ENCODE peak calls at places on chromosomes 4 and X, in nine cellular contexts. Q, B, U, J, H, W, T, O and C are unnamed samples.

GRCh38 chrX:23364416-23364815 is 29.8 kb downstream of the PTCHD1 start:
- DNase-seq in Q (no peak), B (no peak), U (no peak), J (no peak), H (no peak), W (no peak), T (no peak), O (no peak), C (no peak)

GRCh38 chr4:99305638-99306380 is 15.0 kb upstream of the ADH1A start:
- DNase-seq in Q (no peak), B (no peak), U (no peak), J (no peak), H (no peak), W (no peak), T (no peak), O (no peak), C (no peak)

GRCh38 chr4:174190832-174191500 is 92.5 kb downstream of the FBXO8 start:
- DNase-seq in Q (no peak), B (no peak), U (no peak), J (no peak), H (no peak), W (no peak), T (no peak), O (no peak), C (no peak)

GRCh38 chr4:72006576-72006975 is 25.2 kb upstream of the NPFFR2 start:
- DNase-seq in Q (no peak), B (peak; percentile 3), U (no peak), J (no peak), H (no peak), W (no peak), T (no peak), O (peak; percentile 56), C (no peak)

GRCh38 chr4:189979196-189980047 is 38.8 kb downstream of the FRG1 start:
- DNase-seq in Q (no peak), B (no peak), U (no peak), J (no peak), H (no peak), W (no peak), T (no peak), O (no peak), C (no peak)

GRCh38 chrX:118536687-118537461 is 41.3 kb downstream of the DOCK11 start:
- DNase-seq in Q (no peak), B (peak; percentile 61), U (peak; percentile 51), J (no peak), H (no peak), W (peak; percentile 58), T (no peak), O (peak; percentile 33), C (peak; percentile 41)

GRCh38 chr4:6204871-6205583 is 4.7 kb upstream of the JAKMIP1 start:
- DNase-seq in Q (no peak), B (no peak), U (no peak), J (no peak), H (peak; percentile 1), W (no peak), T (peak; percentile 51), O (no peak), C (no peak)

GRCh38 chr4:184843984-184844554 is 18.3 kb upstream of the ACSL1 start:
- DNase-seq in Q (no peak), B (peak; percentile 47), U (no peak), J (no peak), H (no peak), W (no peak), T (no peak), O (no peak), C (peak; percentile 19)

GRCh38 chrX:2767631-2768455 is 16.0 kb downstream of the XG start:
- DNase-seq in Q (no peak), B (peak; percentile 57), U (no peak), J (peak; percentile 54), H (no peak), W (no peak), T (no peak), O (peak; percentile 21), C (no peak)

GRCh38 chrX:14497184-14497666 is 32.1 kb upstream of the GLRA2 start:
- DNase-seq in Q (no peak), B (peak; percentile 5), U (no peak), J (no peak), H (no peak), W (peak; percentile 11), T (no peak), O (peak; percentile 4), C (peak; percentile 60)

GRCh38 chr4:182778222-182778982 is 138.8 kb downstream of the DCTD start:
- DNase-seq in Q (no peak), B (no peak), U (no peak), J (no peak), H (no peak), W (no peak), T (no peak), O (peak; percentile 63), C (no peak)

GRCh38 chr4:158998624-158999023 is 104.3 kb upstream of the RAPGEF2 start:
- DNase-seq in Q (no peak), B (no peak), U (no peak), J (no peak), H (no peak), W (no peak), T (no peak), O (no peak), C (no peak)

GRCh38 chrX:120367390-120368100 is 5.7 kb downstream of the ATP1B4 start:
- DNase-seq in Q (no peak), B (no peak), U (no peak), J (no peak), H (no peak), W (no peak), T (no peak), O (no peak), C (no peak)

GRCh38 chr4:159141193-159141592 is 38.3 kb downstream of the RAPGEF2 start:
- DNase-seq in Q (no peak), B (no peak), U (no peak), J (no peak), H (no peak), W (no peak), T (no peak), O (peak; percentile 79), C (no peak)

GRCh38 chr4:66572949-66573348 is 902.7 kb upstream of the EPHA5 start:
- DNase-seq in Q (no peak), B (peak; percentile 78), U (no peak), J (no peak), H (no peak), W (no peak), T (no peak), O (peak; percentile 43), C (no peak)

GRCh38 chrX:137052641-137053235 is 18.9 kb upstream of the GPR101 start:
- DNase-seq in Q (no peak), B (peak; percentile 0), U (no peak), J (no peak), H (no peak), W (peak; percentile 28), T (peak; percentile 75), O (no peak), C (no peak)

GRCh38 chrX:30734782-30735181 is 81.6 kb downstream of the GK start:
- DNase-seq in Q (no peak), B (no peak), U (no peak), J (no peak), H (no peak), W (no peak), T (no peak), O (no peak), C (no peak)

DNA sequence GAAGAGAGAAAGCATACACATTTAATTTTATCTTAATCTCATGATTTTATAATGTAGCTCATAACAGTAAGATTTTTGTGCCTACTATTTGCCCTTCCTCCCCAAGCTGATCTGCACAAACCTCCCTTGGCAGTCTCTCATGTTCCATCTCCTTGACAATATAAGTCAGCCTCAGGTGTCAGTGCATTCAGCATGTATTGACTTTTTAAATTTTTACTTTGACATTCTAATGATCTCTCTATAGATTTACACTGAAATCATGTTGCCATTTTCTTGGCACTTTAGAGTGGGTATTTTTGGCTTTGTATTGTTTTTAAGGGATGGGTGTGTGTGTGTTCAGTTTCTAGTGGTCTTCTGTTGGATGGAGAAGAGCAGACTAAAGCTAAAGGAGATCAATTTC is 505.3 kb upstream of the CPEB2 start:
- DNase-seq in Q (no peak), B (no peak), U (no peak), J (no peak), H (no peak), W (no peak), T (no peak), O (no peak), C (no peak)
- H3K9me3 ChIP-seq in Q (no peaks in the 10 kb centered on the region), B (no peaks in the 10 kb centered on the region), U (no peaks in the 10 kb centered on the region), J (no peaks in the 10 kb centered on the region), H (no peaks in the 10 kb centered on the region), W (no peaks in the 10 kb centered on the region), T (no peaks in the 10 kb centered on the region), O (no peaks in the 10 kb centered on the region), C (no peaks in the 10 kb centered on the region)

DNA sequence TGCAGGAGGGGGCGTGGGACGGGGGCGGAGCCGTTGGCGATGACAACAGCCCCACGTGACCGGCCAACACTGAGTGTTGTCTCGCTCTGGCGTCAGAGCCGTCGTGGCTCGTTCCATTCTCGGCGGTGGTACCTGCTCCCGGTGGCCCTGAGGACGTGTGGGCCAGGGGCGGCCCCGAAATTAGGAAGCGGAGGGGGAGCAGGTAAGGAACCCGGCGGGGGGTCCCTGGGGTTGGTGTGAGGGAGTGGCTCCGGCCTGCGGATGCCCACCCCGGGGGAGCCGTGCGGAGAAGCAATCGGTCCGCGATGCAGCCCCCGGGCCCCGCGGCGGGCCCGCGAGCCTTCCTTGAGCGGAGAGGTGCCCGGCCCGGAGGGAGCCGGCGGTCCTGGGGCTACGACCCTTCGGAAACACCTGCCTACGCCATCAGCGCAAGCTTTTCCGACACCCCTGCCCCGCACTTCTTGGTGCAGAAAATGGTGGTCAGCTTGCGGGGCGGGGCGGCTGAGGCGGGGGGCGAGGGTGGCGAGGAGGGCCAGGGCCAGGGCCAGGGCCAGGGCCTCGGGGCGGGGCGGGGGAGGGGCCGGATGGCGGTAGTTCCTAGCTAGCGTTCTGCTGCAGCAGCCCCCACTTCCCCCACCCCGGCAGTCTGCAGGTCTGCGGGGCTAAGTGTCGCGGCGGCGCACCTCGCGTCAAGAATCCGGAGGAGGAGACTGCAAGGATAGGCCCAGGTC is at the start of gene BEX4:
- DNase-seq in Q (no peak), B (peak; percentile 77), U (peak; percentile 85), J (peak; percentile 82), H (peak; percentile 78), W (peak; percentile 82), T (peak; percentile 94), O (peak; percentile 41), C (peak; percentile 73)
- H3K4me3 ChIP-seq in Q (peak within 1 kb of the TSS; percentile 62), B (peak within 1 kb of the TSS; percentile 99), U (peak within 1 kb of the TSS; percentile 66), J (peak within 1 kb of the TSS; percentile 62), H (peak within 1 kb of the TSS; percentile 48), W (peak within 1 kb of the TSS; percentile 68), T (peak within 1 kb of the TSS; percentile 67), O (peak within 1 kb of the TSS; percentile 61), C (peak within 1 kb of the TSS; percentile 26)

DNA sequence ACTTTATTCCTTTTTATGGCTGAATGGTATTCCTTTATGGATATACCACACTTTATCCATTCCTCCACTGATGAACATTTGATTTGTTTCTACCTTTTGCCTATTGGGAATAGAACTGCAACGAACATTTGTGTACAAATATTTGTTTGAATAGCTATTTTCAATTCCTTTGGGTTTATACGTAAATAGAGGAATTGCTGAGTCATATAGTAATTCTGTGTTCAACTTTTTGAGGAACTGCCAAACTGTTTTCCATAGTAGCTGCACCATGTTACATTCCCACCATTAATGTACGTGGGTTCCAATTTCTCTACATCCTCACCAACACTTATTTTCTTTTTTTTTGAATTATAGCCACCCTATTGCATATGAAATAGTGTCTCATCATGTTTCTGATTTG is 156.5 kb upstream of the ATP6AP2 start:
- DNase-seq in Q (no peak), B (no peak), U (no peak), J (no peak), H (no peak), W (no peak), T (no peak), O (no peak), C (no peak)
- H3K9me3 ChIP-seq in Q (no peaks in the 10 kb centered on the region), B (no peaks in the 10 kb centered on the region), U (no peaks in the 10 kb centered on the region), J (peaks cover 12% of the 10 kb centered on the region), H (no peaks in the 10 kb centered on the region), W (no peaks in the 10 kb centered on the region), T (no peaks in the 10 kb centered on the region), O (peaks cover 5% of the 10 kb centered on the region), C (no peaks in the 10 kb centered on the region)

GRCh38 chr4:48985602-48985975 is 486 bp upstream of the CWH43 start:
- DNase-seq in Q (no peak), B (no peak), U (no peak), J (no peak), H (no peak), W (no peak), T (no peak), O (no peak), C (no peak)
- H3K4me3 ChIP-seq in Q (peak overlapping the region; percentile 24), B (no peak overlapping the region), U (peak overlapping the region; percentile 41), J (no peak overlapping the region), H (no peak overlapping the region), W (no peak overlapping the region), T (no peak overlapping the region), O (no peak overlapping the region), C (no peak overlapping the region)